ENCODE peak calls at places on chromosomes 1 and 21, in ten cellular contexts. One of them, this sample, is unnamed.

GRCh38 chr1:84012018-84012417 is 13.1 kb upstream of the TTLL7 start:
- DNase-seq in brain microvascular endothelial cell: no peak
- DNase-seq in SK-N-MC: no peak
- DNase-seq in right cardiac atrium: no peak
- DNase-seq in fibroblast of lung: no peak
- DNase-seq in H1: no peak
- DNase-seq in neural progenitor cell: no peak
- DNase-seq in right lobe of liver: no peak
- DNase-seq in dorsolateral prefrontal cortex: no peak
- DNase-seq in ovary: no peak
- DNase-seq in this sample: no peak

GRCh38 chr1:66353207-66353606 is 180.7 kb upstream of the SGIP1 start:
- DNase-seq in SK-N-MC: no peak
- DNase-seq in neural progenitor cell: peak
- DNase-seq in right cardiac atrium: no peak
- DNase-seq in right lobe of liver: no peak
- DNase-seq in ovary: no peak
- DNase-seq in brain microvascular endothelial cell: no peak
- DNase-seq in H1: no peak
- DNase-seq in fibroblast of lung: no peak
- DNase-seq in dorsolateral prefrontal cortex: peak
- DNase-seq in this sample: no peak

GRCh38 chr1:15475737-15476314 is at the start of gene CELA2B:
- DNase-seq in right lobe of liver: no peak
- DNase-seq in brain microvascular endothelial cell: no peak
- DNase-seq in fibroblast of lung: no peak
- DNase-seq in SK-N-MC: no peak
- DNase-seq in dorsolateral prefrontal cortex: no peak
- DNase-seq in neural progenitor cell: no peak
- DNase-seq in H1: no peak
- DNase-seq in ovary: no peak
- DNase-seq in right cardiac atrium: no peak
- DNase-seq in this sample: no peak

GRCh38 chr1:227697321-227697864 is 37.7 kb downstream of the JMJD4 start:
- DNase-seq in dorsolateral prefrontal cortex: no peak
- DNase-seq in right cardiac atrium: no peak
- DNase-seq in H1: no peak
- DNase-seq in right lobe of liver: no peak
- DNase-seq in neural progenitor cell: no peak
- DNase-seq in brain microvascular endothelial cell: no peak
- DNase-seq in ovary: no peak
- DNase-seq in SK-N-MC: no peak
- DNase-seq in fibroblast of lung: no peak
- DNase-seq in this sample: no peak

GRCh38 chr1:5659606-5660005 is 332.6 kb downstream of the NPHP4 start:
- DNase-seq in right lobe of liver: peak
- DNase-seq in ovary: no peak
- DNase-seq in dorsolateral prefrontal cortex: no peak
- DNase-seq in SK-N-MC: no peak
- DNase-seq in H1: no peak
- DNase-seq in right cardiac atrium: no peak
- DNase-seq in brain microvascular endothelial cell: no peak
- DNase-seq in neural progenitor cell: no peak
- DNase-seq in fibroblast of lung: no peak
- DNase-seq in this sample: no peak

GRCh38 chr1:179230251-179230650 is 774 bp upstream of the ABL2 start:
- DNase-seq in brain microvascular endothelial cell: peak
- DNase-seq in neural progenitor cell: no peak
- DNase-seq in right cardiac atrium: no peak
- DNase-seq in right lobe of liver: no peak
- DNase-seq in dorsolateral prefrontal cortex: no peak
- DNase-seq in ovary: no peak
- DNase-seq in H1: no peak
- DNase-seq in SK-N-MC: no peak
- DNase-seq in fibroblast of lung: peak
- DNase-seq in this sample: no peak

GRCh38 chr1:67489643-67490042 is 59.4 kb upstream of the SERBP1 start:
- DNase-seq in brain microvascular endothelial cell: no peak
- DNase-seq in ovary: no peak
- DNase-seq in dorsolateral prefrontal cortex: no peak
- DNase-seq in H1: no peak
- DNase-seq in SK-N-MC: no peak
- DNase-seq in right lobe of liver: no peak
- DNase-seq in neural progenitor cell: peak
- DNase-seq in right cardiac atrium: no peak
- DNase-seq in fibroblast of lung: peak
- DNase-seq in this sample: no peak

GRCh38 chr1:225554216-225554812 is 98.6 kb downstream of the ENAH start:
- DNase-seq in neural progenitor cell: no peak
- DNase-seq in fibroblast of lung: no peak
- DNase-seq in SK-N-MC: no peak
- DNase-seq in H1: no peak
- DNase-seq in right cardiac atrium: no peak
- DNase-seq in ovary: no peak
- DNase-seq in right lobe of liver: no peak
- DNase-seq in dorsolateral prefrontal cortex: no peak
- DNase-seq in brain microvascular endothelial cell: no peak
- DNase-seq in this sample: no peak

GRCh38 chr1:150259217-150259616 is 1.6 kb downstream of the CA14 start:
- DNase-seq in neural progenitor cell: no peak
- DNase-seq in brain microvascular endothelial cell: no peak
- DNase-seq in ovary: no peak
- DNase-seq in dorsolateral prefrontal cortex: peak
- DNase-seq in fibroblast of lung: no peak
- DNase-seq in SK-N-MC: no peak
- DNase-seq in right cardiac atrium: no peak
- DNase-seq in H1: no peak
- DNase-seq in right lobe of liver: peak
- DNase-seq in this sample: no peak

GRCh38 chr1:150257624-150258274 is at the start of gene CA14:
- DNase-seq in dorsolateral prefrontal cortex: peak
- DNase-seq in neural progenitor cell: peak
- DNase-seq in H1: peak
- DNase-seq in ovary: no peak
- DNase-seq in SK-N-MC: no peak
- DNase-seq in right lobe of liver: peak
- DNase-seq in right cardiac atrium: no peak
- DNase-seq in brain microvascular endothelial cell: no peak
- DNase-seq in fibroblast of lung: peak
- DNase-seq in this sample: no peak

GRCh38 chr1:150261367-150261766 is 3.8 kb downstream of the CA14 start:
- DNase-seq in fibroblast of lung: no peak
- DNase-seq in SK-N-MC: no peak
- DNase-seq in brain microvascular endothelial cell: no peak
- DNase-seq in right cardiac atrium: no peak
- DNase-seq in H1: no peak
- DNase-seq in neural progenitor cell: no peak
- DNase-seq in ovary: no peak
- DNase-seq in dorsolateral prefrontal cortex: no peak
- DNase-seq in right lobe of liver: peak
- DNase-seq in this sample: no peak

GRCh38 chr1:150258275-150258666 is 697 bp downstream of the CA14 start:
- DNase-seq in right cardiac atrium: no peak
- DNase-seq in brain microvascular endothelial cell: no peak
- DNase-seq in ovary: no peak
- DNase-seq in neural progenitor cell: peak
- DNase-seq in H1: no peak
- DNase-seq in SK-N-MC: no peak
- DNase-seq in right lobe of liver: no peak
- DNase-seq in fibroblast of lung: no peak
- DNase-seq in dorsolateral prefrontal cortex: no peak
- DNase-seq in this sample: no peak

DNA sequence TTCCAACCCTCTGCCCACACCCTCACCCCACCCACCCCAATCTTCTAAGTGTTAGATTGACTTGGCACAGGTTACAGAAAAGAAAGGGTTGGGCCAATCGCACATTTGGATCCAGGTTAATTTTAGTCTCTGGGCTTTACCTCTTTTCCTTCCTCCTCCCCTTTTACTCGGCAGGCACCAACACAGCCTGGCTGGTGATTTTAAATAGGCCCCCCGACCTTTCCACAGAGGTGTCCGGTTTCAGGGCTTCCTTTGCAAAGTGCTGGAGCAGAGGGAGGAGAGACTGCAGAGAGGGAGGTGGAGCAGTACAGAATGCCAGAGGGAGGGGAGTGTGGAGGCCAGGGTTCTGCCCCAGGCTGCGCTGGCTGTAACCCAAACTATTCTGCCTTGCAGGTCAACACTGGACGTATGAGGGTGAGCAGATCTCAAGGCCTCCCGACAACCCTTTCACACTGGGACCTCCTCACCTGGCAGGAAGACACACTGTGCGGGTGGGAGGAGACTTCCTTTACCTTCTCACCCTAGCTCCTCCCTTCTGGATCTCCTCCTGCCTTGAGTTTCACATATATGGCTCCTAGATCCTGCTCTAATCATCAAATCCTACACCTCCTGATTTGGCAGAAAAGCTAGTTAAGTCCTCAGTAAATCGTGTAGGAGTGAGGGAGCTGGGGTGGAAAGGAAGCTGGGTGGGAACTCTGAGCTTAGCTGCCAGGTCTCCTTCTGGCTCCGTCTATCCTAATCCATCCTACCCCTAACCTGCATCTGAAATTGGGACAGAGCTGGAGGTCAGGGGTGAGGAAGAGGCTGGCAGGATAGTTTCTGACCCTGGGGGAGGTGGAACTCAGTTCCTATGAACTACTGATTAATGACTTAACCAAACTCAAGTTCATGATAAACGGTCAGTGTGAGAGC is 2.4 kb downstream of the CA14 start:
- DNase-seq in neural progenitor cell: peak
- DNase-seq in right lobe of liver: peak
- DNase-seq in fibroblast of lung: peak
- DNase-seq in H1: peak
- DNase-seq in right cardiac atrium: no peak
- DNase-seq in SK-N-MC: no peak
- DNase-seq in brain microvascular endothelial cell: no peak
- DNase-seq in dorsolateral prefrontal cortex: no peak
- DNase-seq in ovary: peak
- DNase-seq in this sample: no peak
- H3K4me3 ChIP-seq in neural progenitor cell: peak
- H3K4me3 ChIP-seq in right lobe of liver: peak
- H3K4me3 ChIP-seq in fibroblast of lung: no peak
- H3K4me3 ChIP-seq in H1: peak
- H3K4me3 ChIP-seq in right cardiac atrium: no peak
- H3K4me3 ChIP-seq in SK-N-MC: no peak
- H3K4me3 ChIP-seq in brain microvascular endothelial cell: no peak
- H3K4me3 ChIP-seq in dorsolateral prefrontal cortex: peak
- H3K4me3 ChIP-seq in ovary: no peak
- H3K4me3 ChIP-seq in this sample: no peak

DNA sequence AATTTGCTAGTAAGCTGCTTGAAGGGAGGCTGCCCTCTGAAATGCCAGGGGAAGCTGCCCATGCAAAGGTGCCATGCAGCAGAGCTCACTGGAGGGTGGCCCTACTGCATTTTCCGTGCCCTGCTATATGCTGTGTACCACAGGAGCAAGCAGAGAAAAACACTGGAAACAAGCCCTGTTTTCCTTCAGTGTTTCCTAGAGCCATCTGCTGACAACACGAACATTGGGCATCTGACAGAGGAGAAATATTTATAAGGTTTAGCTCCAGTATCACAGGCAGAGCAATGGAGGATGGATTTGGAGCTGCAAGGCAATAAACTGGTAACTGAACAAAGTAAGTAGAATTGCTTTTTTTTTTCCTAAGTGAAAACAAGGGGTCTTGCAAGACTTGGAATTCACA is 198.4 kb downstream of the USP25 start:
- DNase-seq in neural progenitor cell: no peak
- DNase-seq in dorsolateral prefrontal cortex: no peak
- DNase-seq in SK-N-MC: no peak
- DNase-seq in right cardiac atrium: no peak
- DNase-seq in right lobe of liver: no peak
- DNase-seq in fibroblast of lung: no peak
- DNase-seq in brain microvascular endothelial cell: no peak
- DNase-seq in H1: no peak
- DNase-seq in ovary: no peak
- DNase-seq in this sample: no peak
- H3K27ac ChIP-seq in neural progenitor cell: no peak
- H3K27ac ChIP-seq in dorsolateral prefrontal cortex: peak
- H3K27ac ChIP-seq in SK-N-MC: peak
- H3K27ac ChIP-seq in right cardiac atrium: no peak
- H3K27ac ChIP-seq in right lobe of liver: no peak
- H3K27ac ChIP-seq in fibroblast of lung: no peak
- H3K27ac ChIP-seq in brain microvascular endothelial cell: no peak
- H3K27ac ChIP-seq in H1: no peak
- H3K27ac ChIP-seq in ovary: no peak
- H3K27ac ChIP-seq in this sample: no peak

DNA sequence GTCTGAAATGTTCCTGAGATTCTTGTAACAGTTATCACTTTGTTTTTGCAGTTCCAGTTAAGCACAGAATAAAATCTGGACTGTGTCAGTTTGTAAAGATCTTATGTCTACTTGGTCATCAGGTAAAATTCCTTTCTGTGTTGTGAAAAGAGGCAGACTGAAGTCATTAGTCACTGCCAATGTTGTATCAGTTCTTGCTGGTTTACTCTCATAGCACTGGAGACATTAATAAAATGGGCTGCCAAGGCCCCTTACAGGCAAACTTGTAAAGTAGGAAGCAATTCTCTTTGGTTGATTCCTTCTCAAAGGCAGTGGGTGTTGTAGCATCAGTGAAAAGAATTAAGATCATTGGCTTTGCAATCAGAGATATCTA is 61.4 kb upstream of the ST6GALNAC3 start:
- DNase-seq in right cardiac atrium: no peak
- DNase-seq in brain microvascular endothelial cell: no peak
- DNase-seq in fibroblast of lung: no peak
- DNase-seq in SK-N-MC: no peak
- DNase-seq in dorsolateral prefrontal cortex: no peak
- DNase-seq in right lobe of liver: no peak
- DNase-seq in ovary: no peak
- DNase-seq in H1: no peak
- DNase-seq in neural progenitor cell: no peak
- DNase-seq in this sample: no peak
- H3K4me3 ChIP-seq in right cardiac atrium: no peak
- H3K4me3 ChIP-seq in brain microvascular endothelial cell: no peak
- H3K4me3 ChIP-seq in fibroblast of lung: no peak
- H3K4me3 ChIP-seq in SK-N-MC: no peak
- H3K4me3 ChIP-seq in dorsolateral prefrontal cortex: no peak
- H3K4me3 ChIP-seq in right lobe of liver: no peak
- H3K4me3 ChIP-seq in ovary: no peak
- H3K4me3 ChIP-seq in H1: no peak
- H3K4me3 ChIP-seq in neural progenitor cell: no peak
- H3K4me3 ChIP-seq in this sample: no peak

GRCh38 chr1:212498243-212498642 is 65.5 kb downstream of the NENF start:
- DNase-seq in fibroblast of lung: peak
- DNase-seq in brain microvascular endothelial cell: peak
- DNase-seq in right lobe of liver: no peak
- DNase-seq in dorsolateral prefrontal cortex: peak
- DNase-seq in SK-N-MC: no peak
- DNase-seq in H1: no peak
- DNase-seq in neural progenitor cell: no peak
- DNase-seq in ovary: no peak
- DNase-seq in right cardiac atrium: no peak
- DNase-seq in this sample: no peak

GRCh38 chr1:212495843-212496494 is 63.2 kb downstream of the NENF start:
- DNase-seq in fibroblast of lung: no peak
- DNase-seq in dorsolateral prefrontal cortex: no peak
- DNase-seq in brain microvascular endothelial cell: no peak
- DNase-seq in H1: no peak
- DNase-seq in ovary: no peak
- DNase-seq in right cardiac atrium: no peak
- DNase-seq in SK-N-MC: no peak
- DNase-seq in neural progenitor cell: no peak
- DNase-seq in right lobe of liver: no peak
- DNase-seq in this sample: no peak

GRCh38 chr1:212500351-212500750 is 67.6 kb downstream of the NENF start:
- DNase-seq in neural progenitor cell: no peak
- DNase-seq in right cardiac atrium: no peak
- DNase-seq in ovary: no peak
- DNase-seq in dorsolateral prefrontal cortex: no peak
- DNase-seq in right lobe of liver: no peak
- DNase-seq in H1: no peak
- DNase-seq in SK-N-MC: no peak
- DNase-seq in fibroblast of lung: no peak
- DNase-seq in brain microvascular endothelial cell: no peak
- DNase-seq in this sample: no peak

GRCh38 chr1:212496673-212497072 is 64.0 kb downstream of the NENF start:
- DNase-seq in ovary: no peak
- DNase-seq in brain microvascular endothelial cell: no peak
- DNase-seq in dorsolateral prefrontal cortex: no peak
- DNase-seq in neural progenitor cell: no peak
- DNase-seq in H1: no peak
- DNase-seq in right lobe of liver: no peak
- DNase-seq in right cardiac atrium: no peak
- DNase-seq in SK-N-MC: no peak
- DNase-seq in fibroblast of lung: no peak
- DNase-seq in this sample: no peak

DNA sequence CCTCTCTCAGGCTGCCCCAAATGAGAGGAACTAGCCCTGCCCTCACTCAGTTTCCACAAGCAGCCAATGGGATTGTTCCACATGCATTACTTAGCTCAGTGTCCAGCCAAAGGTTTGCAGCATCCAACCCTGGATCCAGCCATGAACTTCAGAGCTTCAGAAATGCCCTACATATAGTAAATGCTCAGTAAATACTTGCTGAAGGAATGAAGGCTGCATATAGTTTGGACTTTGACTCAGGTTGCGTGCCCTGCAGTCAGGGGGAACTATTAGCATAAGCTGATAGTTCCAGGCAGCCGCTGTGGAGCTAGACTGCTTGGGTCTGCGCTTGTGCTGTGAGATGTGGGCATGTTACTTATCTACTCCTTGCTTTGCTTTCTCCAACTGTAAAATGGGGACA is 64.8 kb downstream of the NENF start:
- DNase-seq in H1: no peak
- DNase-seq in dorsolateral prefrontal cortex: no peak
- DNase-seq in right lobe of liver: no peak
- DNase-seq in ovary: no peak
- DNase-seq in right cardiac atrium: no peak
- DNase-seq in fibroblast of lung: no peak
- DNase-seq in brain microvascular endothelial cell: no peak
- DNase-seq in SK-N-MC: no peak
- DNase-seq in neural progenitor cell: no peak
- DNase-seq in this sample: no peak
- H3K27ac ChIP-seq in H1: no peak
- H3K27ac ChIP-seq in dorsolateral prefrontal cortex: no peak
- H3K27ac ChIP-seq in right lobe of liver: no peak
- H3K27ac ChIP-seq in ovary: no peak
- H3K27ac ChIP-seq in right cardiac atrium: no peak
- H3K27ac ChIP-seq in fibroblast of lung: no peak
- H3K27ac ChIP-seq in brain microvascular endothelial cell: no peak
- H3K27ac ChIP-seq in SK-N-MC: no peak
- H3K27ac ChIP-seq in neural progenitor cell: no peak
- H3K27ac ChIP-seq in this sample: no peak

This sample was measured in aorta.